ENCODE peak calls at places on chromosomes 2 and 18, in four cellular contexts. R is progenitor cell of endocrine pancreas, Q is breast epithelium, D is pancreas. V is an unnamed sample.
A peak's percentile ranks its signal among the peaks of the same experiment; 100 is the strongest.

GRCh38 chr2:45869165-45869501 is 217.7 kb downstream of the PRKCE start:
- DNase-seq in R (no peak), Q (no peak), D (no peak), V (no peak)

GRCh38 chr18:75454022-75454795 is 26.7 kb upstream of the SMIM21 start:
- DNase-seq in R (no peak), Q (no peak), D (no peak), V (no peak)

GRCh38 chr18:22504251-22504650 is 86.5 kb upstream of the CTAGE1 start:
- DNase-seq in R (no peak), Q (no peak), D (no peak), V (no peak)

GRCh38 chr18:48649231-48649630 is 110.4 kb downstream of the CTIF start:
- DNase-seq in R (peak; percentile 55), Q (peak; percentile 70), D (no peak), V (no peak)

GRCh38 chr2:188524519-188525113 is 232.9 kb downstream of the GULP1 start:
- DNase-seq in R (no peak), Q (no peak), D (peak; percentile 11), V (no peak)

GRCh38 chr2:147560810-147561521 is 283.9 kb upstream of the ACVR2A start:
- DNase-seq in R (no peak), Q (no peak), D (no peak), V (no peak)

GRCh38 chr18:32372381-32373061 is 98.2 kb downstream of the GAREM1 start:
- DNase-seq in R (peak; percentile 12), Q (peak; percentile 52), D (peak; percentile 65), V (no peak)

GRCh38 chr2:45008296-45009129 is 739 bp downstream of the SIX2 start:
- DNase-seq in R (no peak), Q (no peak), D (peak; percentile 64), V (no peak)

GRCh38 chr2:160652236-160652635 is 158.6 kb upstream of the RBMS1 start:
- DNase-seq in R (no peak), Q (no peak), D (no peak), V (no peak)

GRCh38 chr2:44778221-44778654 is 163.3 kb upstream of the SIX3 start:
- DNase-seq in R (no peak), Q (no peak), D (no peak), V (no peak)

GRCh38 chr2:236855866-236856855 is 229.5 kb upstream of the COPS8 start:
- DNase-seq in R (no peak), Q (no peak), D (no peak), V (no peak)

GRCh38 chr2:130351495-130352125 is 4.2 kb upstream of the PTPN18 start:
- DNase-seq in R (no peak), Q (no peak), D (no peak), V (no peak)

GRCh38 chr2:75896779-75897366 is 186.2 kb upstream of the GCFC2 start:
- DNase-seq in R (peak; percentile 23), Q (no peak), D (no peak), V (no peak)

GRCh38 chr2:96537066-96537733 is 648 bp downstream of the ARID5A start:
- DNase-seq in R (no peak), Q (no peak), D (no peak), V (no peak)

GRCh38 chr18:3441290-3441689 is 8.7 kb upstream of the TGIF1 start:
- DNase-seq in R (no peak), Q (no peak), D (no peak), V (no peak)

GRCh38 chr18:59079264-59079972 is 60.3 kb upstream of the SEC11C start:
- DNase-seq in R (no peak), Q (no peak), D (no peak), V (no peak)

GRCh38 chr2:67649331-67650071 is 252.4 kb downstream of the ETAA1 start:
- DNase-seq in R (no peak), Q (no peak), D (peak; percentile 33), V (no peak)

GRCh38 chr2:69159988-69160387 is 147.0 kb downstream of the ANTXR1 start:
- DNase-seq in R (no peak), Q (no peak), D (no peak), V (no peak)

GRCh38 chr2:232541195-232541960 is 1.9 kb downstream of the CHRNG start:
- DNase-seq in R (no peak), Q (peak; percentile 24), D (no peak), V (no peak)

GRCh38 chr18:24051256-24051947 is 36.8 kb downstream of the TTC39C start:
- DNase-seq in R (no peak), Q (no peak), D (no peak), V (no peak)

GRCh38 chr18:8116346-8117007 is 492.8 kb upstream of the RAB12 start:
- DNase-seq in R (no peak), Q (no peak), D (no peak), V (no peak)

GRCh38 chr2:138601438-138602165 is 100.0 kb downstream of the SPOPL start:
- DNase-seq in R (no peak), Q (no peak), D (no peak), V (no peak)

GRCh38 chr2:224884188-224884587 is 158.1 kb downstream of the DOCK10 start:
- DNase-seq in R (no peak), Q (no peak), D (no peak), V (no peak)

GRCh38 chr2:207046642-207047213 is 107.4 kb downstream of the CPO start:
- DNase-seq in R (no peak), Q (no peak), D (no peak), V (no peak)

GRCh38 chr18:38961880-38962279 is 1396.3 kb upstream of the CELF4 start:
- DNase-seq in R (no peak), Q (no peak), D (no peak), V (no peak)

DNA sequence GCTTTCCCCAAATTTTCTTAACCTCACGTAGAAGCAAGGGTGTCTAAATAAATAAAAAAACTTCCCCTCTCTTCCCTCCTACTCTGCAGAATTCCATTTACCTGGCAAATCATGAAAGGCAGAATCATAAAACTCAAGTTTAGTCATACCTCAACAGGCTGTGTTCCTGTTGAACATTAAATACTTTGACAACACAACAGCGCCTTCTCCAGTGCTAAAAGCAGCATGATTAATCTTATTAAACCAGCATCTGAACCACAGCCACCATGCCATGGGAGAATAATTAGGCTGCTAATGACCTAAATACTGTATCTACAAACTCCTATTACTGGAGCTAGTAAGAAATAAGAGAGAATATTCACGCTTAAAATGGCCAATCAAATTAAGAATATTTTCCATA is 68.1 kb downstream of the CDH2 start:
- DNase-seq in R (no peak), Q (no peak), D (no peak), V (no peak)
- TF ChIP-seq CTCF in R (no peak), Q (no peak), D (no peak), V (no peak)

GRCh38 chr2:112118148-112118547 is 20.0 kb upstream of the FBLN7 start:
- DNase-seq in R (no peak), Q (no peak), D (no peak), V (no peak)
- TF ChIP-seq CTCF in R (peak; percentile 25), Q (no peak), D (no peak), V (no peak)

DNA sequence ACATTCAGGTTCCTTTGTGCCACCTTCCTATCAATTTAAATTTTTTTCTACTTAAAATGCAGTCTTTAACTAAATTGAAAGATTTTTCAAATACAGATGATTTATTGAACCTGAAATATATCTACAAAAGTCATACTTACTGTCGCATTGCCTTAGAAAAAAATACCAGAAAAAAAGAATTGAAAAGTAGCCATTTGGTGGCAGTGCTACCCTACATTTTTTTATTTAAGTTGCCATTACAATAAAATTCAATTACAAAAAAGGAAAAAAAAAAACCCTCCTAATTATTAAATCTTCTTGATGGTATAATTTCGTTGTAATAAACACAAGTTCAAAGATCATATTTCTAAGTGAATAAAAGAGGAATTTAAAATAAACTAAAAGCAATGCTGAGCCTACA is 43.4 kb downstream of the DSC3 start:
- DNase-seq in R (no peak), Q (no peak), D (no peak), V (no peak)
- TF ChIP-seq CTCF in R (no peak), Q (no peak), D (no peak), V (no peak)

GRCh38 chr2:192194866-192195547 is at the start of gene TMEFF2:
- DNase-seq in R (peak; percentile 62), Q (peak; percentile 51), D (peak; percentile 39), V (no peak)
- TF ChIP-seq CTCF in R (peak; percentile 43), Q (no peak), D (no peak), V (no peak)